ENCODE peak calls at places on chromosomes 7 and 10, in four cellular contexts. T, N, M and L are unnamed samples. For H3K4me1, the result is how much of the 10 kb centered on the place peaks cover.

GRCh38 chr10:99276848-99277486 is 41.3 kb upstream of the HPSE2 start:
- DNase-seq in T (peak), N (peak), M (peak), L (peak)

GRCh38 chr10:55668326-55668922 is 692.6 kb downstream of the ZWINT start:
- DNase-seq in T (no peak), N (peak), M (peak), L (peak)

GRCh38 chr10:86354761-86355540 is 11.6 kb downstream of the GRID1 start:
- DNase-seq in T (no peak), N (no peak), M (no peak), L (no peak)

GRCh38 chr10:74763934-74764591 is 62.3 kb upstream of the KAT6B start:
- DNase-seq in T (no peak), N (no peak), M (no peak), L (no peak)

GRCh38 chr10:100340948-100341847 is 5.8 kb upstream of the SCD start:
- DNase-seq in T (no peak), N (peak), M (no peak), L (peak)

GRCh38 chr7:136086712-136087111 is 109.6 kb upstream of the MTPN start:
- DNase-seq in T (peak), N (peak), M (peak), L (peak)

GRCh38 chr10:35640951-35641429 is 1.1 kb downstream of the FZD8 start:
- DNase-seq in T (peak), N (peak), M (peak), L (peak)

GRCh38 chr7:1508277-1508758 is 4.1 kb upstream of the INTS1 start:
- DNase-seq in T (no peak), N (no peak), M (no peak), L (no peak)

GRCh38 chr10:78443900-78444571 is 410.4 kb downstream of the RPS24 start:
- DNase-seq in T (no peak), N (no peak), M (no peak), L (no peak)

GRCh38 chr10:95334793-95335120 is 44.0 kb upstream of the PDLIM1 start:
- DNase-seq in T (no peak), N (no peak), M (no peak), L (no peak)

GRCh38 chr7:19958309-19958896 is 185.0 kb upstream of the TMEM196 start:
- DNase-seq in T (no peak), N (no peak), M (peak), L (no peak)

GRCh38 chr7:80499350-80499955 is 12.4 kb downstream of the GNAT3 start:
- DNase-seq in T (no peak), N (no peak), M (peak), L (peak)

GRCh38 chr10:79113827-79114226 is 45.1 kb downstream of the ZMIZ1 start:
- DNase-seq in T (peak), N (peak), M (peak), L (no peak)

GRCh38 chr7:12640299-12641096 is 46.9 kb upstream of the ARL4A start:
- DNase-seq in T (no peak), N (no peak), M (no peak), L (no peak)

GRCh38 chr7:94067506-94067905 is 63.4 kb upstream of the BET1 start:
- DNase-seq in T (no peak), N (no peak), M (peak), L (no peak)

GRCh38 chr7:140275069-140275961 is 98.5 kb upstream of the KDM7A start:
- DNase-seq in T (no peak), N (no peak), M (peak), L (peak)

GRCh38 chr10:4511559-4511958 is 314.4 kb upstream of the AKR1E2 start:
- DNase-seq in T (no peak), N (no peak), M (peak), L (no peak)

GRCh38 chr7:55573234-55573504 is 867 bp upstream of the VOPP1 start:
- DNase-seq in T (no peak), N (no peak), M (no peak), L (no peak)

GRCh38 chr10:118503192-118503591 is 92.3 kb downstream of the PRLHR start:
- DNase-seq in T (no peak), N (no peak), M (no peak), L (no peak)

GRCh38 chr10:79446451-79447020 is 1.1 kb upstream of the ZCCHC24 start:
- DNase-seq in T (peak), N (peak), M (peak), L (peak)

DNA sequence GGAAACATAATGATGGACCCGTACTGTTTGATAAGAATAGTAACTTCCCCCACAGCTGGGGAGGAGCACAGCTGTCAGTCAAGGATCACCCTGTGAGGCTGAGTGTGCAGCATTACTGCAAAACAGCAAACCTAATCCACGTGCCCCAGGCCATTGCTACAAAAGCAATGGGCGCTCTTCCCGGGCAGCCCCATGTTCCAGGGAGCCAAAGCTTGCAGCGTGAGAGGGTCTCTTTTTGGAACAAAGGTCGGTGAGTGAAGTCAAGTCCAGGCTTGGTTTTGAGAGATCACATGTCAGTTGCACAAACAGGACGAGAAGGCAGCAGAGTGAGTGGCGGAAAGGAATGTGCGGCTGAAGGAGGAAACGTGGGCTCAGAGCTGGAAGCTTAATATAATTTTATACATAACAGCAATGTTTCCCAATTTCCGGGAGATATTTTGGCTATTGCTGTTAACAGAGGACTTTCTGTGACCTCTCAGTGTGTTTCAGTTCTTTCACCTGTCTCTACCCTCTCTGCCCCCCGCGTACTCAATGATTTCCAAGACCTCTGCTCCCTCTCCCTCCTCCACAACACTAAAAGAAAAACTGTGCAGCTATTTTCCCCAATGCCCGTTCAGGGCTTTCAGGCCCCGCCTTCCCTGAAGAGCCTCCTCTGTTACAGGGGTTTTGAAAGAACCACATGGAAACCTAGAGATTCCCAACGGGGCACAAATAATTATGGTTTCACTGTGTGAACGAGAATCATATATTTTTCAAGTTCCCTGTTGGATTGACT is 128.9 kb downstream of the MTPAP start:
- DNase-seq in T (no peak), N (peak), M (peak), L (peak)
- H3K4me2 ChIP-seq in T (no peak), N (no peak), M (peak), L (peak)

DNA sequence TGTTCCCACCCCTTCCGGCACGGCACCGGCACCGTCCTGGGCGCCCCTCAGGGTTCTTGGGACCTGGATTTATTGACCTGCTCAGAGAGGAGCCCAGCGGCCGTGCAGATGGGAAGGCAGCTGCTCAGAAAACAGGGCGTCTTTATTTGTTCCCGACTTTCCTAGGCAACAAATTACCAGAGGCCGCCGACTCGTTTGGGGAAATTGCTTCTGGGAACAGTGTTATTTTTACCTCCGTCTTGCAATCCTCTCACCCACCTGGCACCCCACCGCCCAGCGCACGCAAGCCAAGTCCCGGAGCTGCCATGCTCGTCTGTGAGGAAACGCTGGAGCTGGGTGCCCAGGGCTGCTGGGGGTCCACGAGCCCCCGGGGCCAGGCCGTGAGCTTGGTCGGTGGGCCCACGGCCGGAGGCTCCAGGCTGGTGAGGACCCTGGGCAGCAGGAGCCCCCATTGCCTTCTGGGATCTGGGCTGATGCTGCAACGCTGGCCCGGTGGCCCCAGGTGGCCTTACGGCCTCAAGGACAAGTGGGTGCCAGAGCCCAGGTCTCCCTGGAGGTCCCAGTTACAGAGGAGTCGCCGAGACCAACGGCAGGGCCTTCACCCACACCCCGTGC is 14.8 kb upstream of the ADGRA1 start:
- DNase-seq in T (no peak), N (no peak), M (no peak), L (no peak)
- TF ChIP-seq EZH2phosphoT487 in T (no peak), N (no peak), M (no peak), L (no peak)

DNA sequence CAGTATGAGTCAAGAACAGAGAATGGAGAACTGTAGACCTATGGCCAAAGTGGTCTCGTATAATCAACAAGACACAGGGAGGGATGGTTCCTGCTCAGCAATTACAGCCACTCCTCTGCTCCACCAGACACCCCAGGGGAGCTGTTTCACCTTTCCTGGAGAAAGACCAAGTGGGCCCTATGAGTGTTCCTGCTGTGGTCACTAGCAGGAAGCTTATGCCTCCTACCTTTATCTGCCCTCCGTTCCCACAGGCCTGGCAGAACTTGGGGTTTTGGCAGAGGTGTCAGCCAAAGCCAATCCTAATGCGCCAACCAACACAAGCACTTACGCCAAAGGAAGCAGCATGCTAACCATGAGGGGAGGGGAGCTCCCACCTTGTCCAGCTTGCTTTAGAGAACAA is 31.2 kb downstream of the XPNPEP1 start:
- DNase-seq in T (no peak), N (no peak), M (no peak), L (no peak)
- H3K4me1 ChIP-seq in T (under half), N (under half), M (half or more), L (under half)

GRCh38 chr10:98267069-98267893 is 713 bp downstream of the LOXL4 start:
- DNase-seq in T (peak), N (no peak), M (peak), L (no peak)
- H3K4me2 ChIP-seq in T (no peak), N (peak), M (peak), L (peak)

DNA sequence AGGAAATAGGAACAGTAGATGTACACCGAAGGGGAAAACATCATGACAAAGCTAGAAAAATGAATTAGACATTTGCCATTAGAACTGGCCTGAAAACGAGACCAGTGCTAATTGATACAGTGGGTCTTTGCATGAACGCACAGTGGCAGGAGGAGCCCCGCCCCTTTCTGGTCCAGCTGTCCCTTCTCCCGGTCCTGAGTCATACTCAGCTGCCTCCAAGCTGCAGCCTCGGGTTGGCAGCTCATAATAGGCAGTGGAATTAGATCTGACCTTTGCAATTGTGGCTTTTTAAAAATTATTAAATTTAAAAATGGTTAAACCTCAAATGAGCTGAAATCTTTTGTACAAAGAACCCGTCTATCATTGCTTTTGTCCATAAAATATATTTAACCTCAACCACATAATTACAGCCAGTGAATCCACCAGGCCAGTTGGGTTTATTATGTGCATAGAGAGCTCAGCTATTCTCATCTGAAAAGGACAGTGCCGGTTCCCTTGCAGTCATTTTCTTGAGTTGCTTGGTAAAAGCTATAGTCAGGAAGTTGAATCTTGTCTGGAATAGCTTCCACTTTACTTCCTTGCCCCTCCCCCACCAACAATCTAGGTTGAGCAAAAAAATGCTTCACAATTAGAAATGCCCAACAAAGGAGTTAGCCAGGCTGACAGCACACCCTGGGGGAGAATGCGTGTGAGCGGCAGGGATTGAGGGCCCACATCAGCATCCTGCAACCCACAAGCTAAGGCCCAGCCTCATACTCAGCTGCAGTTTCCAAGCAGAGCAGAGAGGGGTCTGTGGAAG is 147.1 kb downstream of the BUB3 start:
- DNase-seq in T (peak), N (peak), M (peak), L (peak)
- TF ChIP-seq EZH2phosphoT487 in T (no peak), N (no peak), M (no peak), L (no peak)